ENCODE peak calls at places on chromosomes 7 and 10, in four cellular contexts. S is Karpas-422, H is neuronal stem cell, N is endothelial cell of umbilical vein. P is an unnamed sample.

GRCh38 chr10:97520978-97521761 is 22.4 kb downstream of the UBTD1 start:
- DNase-seq in H (no peak), S (no peak), N (no peak), P (peak; percentile 50)

GRCh38 chr10:7667262-7668141 is 736 bp upstream of the ITIH5 start:
- DNase-seq in H (peak; percentile 23), N (no peak), S (no peak), P (no peak)

GRCh38 chr10:60916025-60916424 is 28.0 kb downstream of the RHOBTB1 start:
- DNase-seq in N (no peak), H (no peak), S (no peak), P (no peak)

GRCh38 chr7:110090113-110090820 is 1000.7 kb upstream of the LRRN3 start:
- DNase-seq in H (no peak), N (peak; percentile 48), S (peak; percentile 58), P (no peak)

GRCh38 chr10:75108684-75109458 is 2.6 kb upstream of the SAMD8 start:
- DNase-seq in N (no peak), H (peak; percentile 33), S (no peak), P (peak; percentile 48)

GRCh38 chr10:44388641-44389040 is 3.7 kb upstream of the CXCL12 start:
- DNase-seq in S (no peak), N (no peak), H (no peak), P (no peak)

GRCh38 chr7:47693161-47693740 is 111.3 kb upstream of the TNS3 start:
- DNase-seq in H (no peak), S (no peak), N (no peak), P (peak; percentile 33)

GRCh38 chr10:77318739-77319138 is 318.9 kb downstream of the KCNMA1 start:
- DNase-seq in N (no peak), H (no peak), S (no peak), P (no peak)

GRCh38 chr7:154872811-154873570 is 129.9 kb downstream of the PAXIP1 start:
- DNase-seq in S (no peak), N (no peak), H (no peak), P (no peak)

DNA sequence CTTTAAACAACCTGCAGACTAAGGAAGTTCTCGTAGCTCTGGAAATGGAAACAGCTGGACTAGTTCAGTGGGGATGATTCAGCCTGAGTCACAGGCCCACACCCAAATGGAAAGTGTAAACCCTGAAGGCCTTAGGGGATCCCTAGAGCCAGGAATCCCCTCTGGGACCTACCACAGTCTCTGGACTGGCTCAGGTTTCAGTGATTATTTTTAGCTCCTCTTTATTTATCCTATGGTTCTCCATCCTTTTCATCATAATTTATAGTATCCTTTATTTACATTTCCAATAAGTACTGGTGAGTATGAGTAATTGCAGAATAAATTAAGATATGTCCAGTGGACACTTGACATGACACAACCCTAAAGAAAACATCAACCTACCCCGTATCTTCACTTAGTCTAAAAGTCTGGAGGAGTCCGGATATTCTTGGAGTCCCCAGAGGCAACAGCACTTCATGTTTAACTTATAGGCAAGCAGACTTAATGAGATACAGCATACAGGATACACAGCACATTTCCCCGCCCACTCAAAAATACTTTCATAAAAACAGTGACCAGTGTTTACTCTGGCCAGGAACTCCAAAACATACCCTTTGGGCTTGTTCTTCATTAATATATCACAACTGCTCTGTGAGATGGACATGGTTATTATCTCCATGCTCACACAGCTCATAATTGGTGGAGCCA is 28.4 kb upstream of the SEMA3E start:
- DNase-seq in S (no peak), N (peak; percentile 61), H (no peak), P (peak; percentile 96)
- H3K4me3 ChIP-seq in S (no peak overlapping the region), N (no peak overlapping the region), H (no peak overlapping the region), P (peak overlapping the region; percentile 28)

GRCh38 chr7:50793947-50794570 is 11.4 kb upstream of the GRB10 start:
- DNase-seq in S (no peak), H (no peak), N (no peak), P (no peak)
- H2AFZ ChIP-seq in S (no peak overlapping the region), H (peak overlapping the region; percentile 91), N (peak overlapping the region; percentile 75), P (peak overlapping the region; percentile 53)

GRCh38 chr10:51552879-51553278 is 146.5 kb downstream of the CSTF2T start:
- DNase-seq in S (no peak), N (no peak), H (no peak), P (no peak)
- H3K4me3 ChIP-seq in S (no peak overlapping the region), N (no peak overlapping the region), H (no peak overlapping the region), P (no peak overlapping the region)

DNA sequence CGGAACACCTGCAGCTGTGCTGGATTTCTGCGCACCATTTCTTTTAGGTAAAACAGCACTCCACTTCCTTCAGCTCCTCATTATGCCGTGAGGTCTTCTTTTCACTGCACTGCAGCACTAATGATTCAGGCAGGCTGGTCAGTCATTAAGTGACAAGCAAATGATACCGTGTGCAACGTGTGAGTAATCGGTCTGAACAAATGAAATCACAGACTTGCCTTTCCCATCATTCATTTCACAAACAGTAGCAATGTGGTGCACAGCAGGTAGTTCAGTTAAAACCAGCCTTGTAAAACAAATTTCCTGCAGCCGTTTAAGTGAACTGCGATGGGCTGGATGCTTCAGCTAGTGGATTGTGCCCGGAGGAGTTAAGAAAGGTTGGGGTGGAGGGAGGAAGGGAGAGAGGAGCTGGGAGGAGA is 106.5 kb upstream of the CDCA7L start:
- DNase-seq in H (no peak), S (no peak), N (peak; percentile 1), P (no peak)
- H2AFZ ChIP-seq in H (peak overlapping the region; percentile 31), S (no peak overlapping the region), N (no peak overlapping the region), P (no peak overlapping the region)

GRCh38 chr7:157444011-157444842 is 107.4 kb downstream of the DNAJB6 start:
- DNase-seq in S (no peak), N (no peak), H (no peak), P (no peak)

GRCh38 chr7:157445956-157446295 is 109.1 kb downstream of the DNAJB6 start:
- DNase-seq in N (no peak), S (no peak), H (no peak), P (no peak)

GRCh38 chr7:157444843-157445135 is 108.0 kb downstream of the DNAJB6 start:
- DNase-seq in S (no peak), N (no peak), H (no peak), P (no peak)

GRCh38 chr7:157445246-157445955 is 108.6 kb downstream of the DNAJB6 start:
- DNase-seq in S (no peak), N (no peak), H (no peak), P (no peak)

DNA sequence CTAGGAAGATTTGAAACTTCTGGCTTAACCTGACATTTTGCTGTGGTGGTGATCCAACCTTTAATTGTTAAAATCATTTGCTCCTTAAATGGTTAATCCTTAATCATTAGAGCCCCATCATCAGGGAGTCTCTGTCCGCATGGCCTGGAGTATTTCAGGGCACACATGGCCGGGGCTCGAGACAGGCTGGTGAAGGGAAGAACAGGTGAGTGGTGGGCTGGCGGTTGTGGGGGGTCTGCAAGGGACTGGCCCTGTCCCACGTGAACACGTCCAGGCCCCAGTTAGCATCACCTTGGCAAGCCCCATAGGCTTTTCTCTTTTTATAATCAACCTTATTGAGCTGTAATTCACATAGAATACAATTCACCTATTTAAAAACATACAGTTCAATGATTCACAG is 109.5 kb downstream of the DNAJB6 start:
- DNase-seq in S (no peak), N (no peak), H (no peak), P (no peak)
- H3K4me3 ChIP-seq in S (no peak overlapping the region), N (no peak overlapping the region), H (no peak overlapping the region), P (no peak overlapping the region)